ENCODE peak calls at places on chromosome 9, in ten cellular contexts. P, B, E, D, G, A, Q, F, T and I are unnamed samples.

GRCh38 chr9:72150653-72151052 is 1.4 kb downstream of the GDA start:
- DNase-seq in P (no peak), B (no peak), E (no peak), D (no peak), G (no peak), A (no peak), Q (no peak), F (no peak), T (no peak), I (no peak)

GRCh38 chr9:38391278-38392118 is 1.0 kb upstream of the ALDH1B1 start:
- DNase-seq in P (no peak), B (no peak), E (no peak), D (no peak), G (no peak), A (no peak), Q (no peak), F (no peak), T (no peak), I (no peak)

GRCh38 chr9:104774831-104775573 is 11.1 kb downstream of the NIPSNAP3B start:
- DNase-seq in P (no peak), B (no peak), E (peak), D (no peak), G (peak), A (no peak), Q (peak), F (no peak), T (no peak), I (no peak)

GRCh38 chr9:121736964-121737462 is 85.6 kb downstream of the DAB2IP start:
- DNase-seq in P (peak), B (no peak), E (no peak), D (no peak), G (no peak), A (peak), Q (no peak), F (no peak), T (no peak), I (no peak)

GRCh38 chr9:72557549-72557948 is 36.1 kb downstream of the TMC1 start:
- DNase-seq in P (peak), B (peak), E (peak), D (no peak), G (no peak), A (no peak), Q (no peak), F (no peak), T (no peak), I (no peak)

GRCh38 chr9:94110821-94111252 is 26.6 kb downstream of the PTPDC1 start:
- DNase-seq in P (no peak), B (peak), E (peak), D (no peak), G (no peak), A (no peak), Q (no peak), F (no peak), T (no peak), I (no peak)

GRCh38 chr9:18320046-18320445 is 153.9 kb upstream of the ADAMTSL1 start:
- DNase-seq in P (no peak), B (no peak), E (peak), D (no peak), G (no peak), A (no peak), Q (no peak), F (no peak), T (no peak), I (no peak)

GRCh38 chr9:137965177-137965795 is 87.7 kb downstream of the CACNA1B start:
- DNase-seq in P (no peak), B (no peak), E (no peak), D (no peak), G (no peak), A (peak), Q (no peak), F (no peak), T (no peak), I (no peak)

GRCh38 chr9:14303526-14303925 is 10.4 kb downstream of the NFIB start:
- DNase-seq in P (no peak), B (no peak), E (no peak), D (peak), G (peak), A (no peak), Q (no peak), F (no peak), T (no peak), I (no peak)

GRCh38 chr9:2414465-2414864 is 207.1 kb upstream of the VLDLR start:
- DNase-seq in P (no peak), B (no peak), E (peak), D (no peak), G (no peak), A (no peak), Q (no peak), F (no peak), T (no peak), I (no peak)

GRCh38 chr9:91698266-91698665 is 251.8 kb downstream of the ROR2 start:
- DNase-seq in P (no peak), B (no peak), E (no peak), D (no peak), G (no peak), A (no peak), Q (no peak), F (no peak), T (no peak), I (no peak)

GRCh38 chr9:4654538-4654937 is 7.6 kb upstream of the PLPP6 start:
- DNase-seq in P (no peak), B (no peak), E (no peak), D (no peak), G (no peak), A (no peak), Q (no peak), F (no peak), T (no peak), I (no peak)

GRCh38 chr9:69173891-69174644 is at the start of gene TJP2:
- DNase-seq in P (peak), B (no peak), E (peak), D (no peak), G (no peak), A (peak), Q (peak), F (peak), T (peak), I (peak)